ENCODE peak calls at places on chromosomes 3 and 15, in eight cellular contexts. U is mucosa of gallbladder, V is NCI-H1105, S is ovary, M is hippocampal formation, W is kidney glomerular epithelial cell, O is right cardiac atrium, T is SJSA1. C is an unnamed sample.

GRCh38 chr15:87498545-87498944 is 758.0 kb downstream of the NTRK3 start:
- DNase-seq in U (no peak), V (no peak), S (no peak), M (no peak), W (no peak), O (no peak), T (no peak), C (no peak)

GRCh38 chr15:67103869-67104268 is 38.5 kb downstream of the SMAD3 start:
- DNase-seq in U (no peak), V (no peak), S (no peak), M (no peak), W (no peak), O (no peak), T (no peak), C (no peak)

GRCh38 chr15:101487060-101487459 is 2.4 kb downstream of the PCSK6 start:
- DNase-seq in U (no peak), V (no peak), S (no peak), M (no peak), W (no peak), O (no peak), T (no peak), C (no peak)

GRCh38 chr15:82972990-82973389 is 13.0 kb upstream of the RAMAC start:
- DNase-seq in U (no peak), V (no peak), S (no peak), M (no peak), W (no peak), O (no peak), T (no peak), C (no peak)

GRCh38 chr15:38593523-38593922 is 28.9 kb upstream of the RASGRP1 start:
- DNase-seq in U (no peak), V (no peak), S (no peak), M (no peak), W (no peak), O (no peak), T (no peak), C (no peak)

GRCh38 chr3:40258064-40258463 is 51.4 kb upstream of the EIF1B start:
- DNase-seq in U (no peak), V (no peak), S (no peak), M (no peak), W (no peak), O (no peak), T (no peak), C (no peak)

GRCh38 chr3:109257269-109257668 is 59.0 kb downstream of the DPPA2 start:
- DNase-seq in U (peak), V (no peak), S (no peak), M (no peak), W (peak), O (no peak), T (no peak), C (no peak)

GRCh38 chr3:111152506-111152905 is 80.9 kb downstream of the NECTIN3 start:
- DNase-seq in U (no peak), V (no peak), S (no peak), M (no peak), W (no peak), O (no peak), T (no peak), C (no peak)

GRCh38 chr3:157129782-157130137 is 30.2 kb downstream of the CCNL1 start:
- DNase-seq in U (peak), V (no peak), S (no peak), M (peak), W (no peak), O (peak), T (peak), C (no peak)

GRCh38 chr3:14489641-14490040 is 50.5 kb downstream of the GRIP2 start:
- DNase-seq in U (no peak), V (no peak), S (peak), M (no peak), W (no peak), O (no peak), T (no peak), C (no peak)

GRCh38 chr3:58874248-58874741 is 175.5 kb downstream of the CFAP20DC start:
- DNase-seq in U (no peak), V (no peak), S (no peak), M (no peak), W (no peak), O (no peak), T (no peak), C (no peak)

GRCh38 chr15:27535445-27536129 is 563.5 kb downstream of the OCA2 start:
- DNase-seq in U (no peak), V (no peak), S (no peak), M (no peak), W (no peak), O (no peak), T (no peak), C (no peak)

GRCh38 chr3:38354588-38355344 is 8.2 kb downstream of the XYLB start:
- DNase-seq in U (no peak), V (no peak), S (no peak), M (no peak), W (no peak), O (no peak), T (no peak), C (no peak)

GRCh38 chr15:75929799-75930565 is 26.3 kb downstream of the FBXO22 start:
- DNase-seq in U (no peak), V (peak), S (no peak), M (no peak), W (no peak), O (no peak), T (no peak), C (no peak)

GRCh38 chr3:65706786-65707568 is 331.7 kb downstream of the MAGI1 start:
- DNase-seq in U (no peak), V (no peak), S (no peak), M (no peak), W (no peak), O (no peak), T (no peak), C (peak)

GRCh38 chr15:101538996-101539395 is 49.5 kb upstream of the PCSK6 start:
- DNase-seq in U (no peak), V (no peak), S (no peak), M (no peak), W (no peak), O (no peak), T (peak), C (no peak)

GRCh38 chr3:169618894-169619792 is 44.4 kb downstream of the MECOM start:
- DNase-seq in U (no peak), V (peak), S (no peak), M (no peak), W (peak), O (no peak), T (no peak), C (no peak)

GRCh38 chr15:52678468-52679231 is 538 bp downstream of the ATOSA start:
- DNase-seq in U (peak), V (peak), S (peak), M (peak), W (peak), O (peak), T (peak), C (peak)

GRCh38 chr15:88376574-88377174 is 90.5 kb downstream of the MRPL46 start:
- DNase-seq in U (no peak), V (no peak), S (no peak), M (no peak), W (peak), O (no peak), T (peak), C (no peak)

GRCh38 chr3:194395201-194395600 is 3.9 kb downstream of the GP5 start:
- DNase-seq in U (no peak), V (peak), S (no peak), M (no peak), W (no peak), O (no peak), T (no peak), C (no peak)

GRCh38 chr3:31408720-31409119 is 124.0 kb upstream of the STT3B start:
- DNase-seq in U (no peak), V (no peak), S (no peak), M (no peak), W (no peak), O (no peak), T (no peak), C (no peak)

GRCh38 chr3:112514527-112515128 is 15.4 kb upstream of the BTLA start:
- DNase-seq in U (no peak), V (no peak), S (no peak), M (no peak), W (no peak), O (no peak), T (no peak), C (no peak)

GRCh38 chr15:36643551-36643950 is 64.1 kb downstream of the CDIN1 start:
- DNase-seq in U (no peak), V (no peak), S (no peak), M (no peak), W (no peak), O (no peak), T (no peak), C (no peak)

GRCh38 chr15:51386486-51386885 is 45.0 kb downstream of the GLDN start:
- DNase-seq in U (no peak), V (no peak), S (no peak), M (no peak), W (no peak), O (no peak), T (no peak), C (no peak)

GRCh38 chr3:23791678-23792077 is 14.1 kb upstream of the UBE2E1 start:
- DNase-seq in U (no peak), V (no peak), S (no peak), M (no peak), W (no peak), O (no peak), T (no peak), C (no peak)

GRCh38 chr3:67017211-67017610 is 19.1 kb downstream of the KBTBD8 start:
- DNase-seq in U (no peak), V (no peak), S (no peak), M (no peak), W (no peak), O (no peak), T (no peak), C (no peak)

C was measured in pancreas.